ENCODE peak calls at places on chromosomes 11 and 22, in five cellular contexts. H is epithelial cell of esophagus, X is astrocyte, Q is heart left ventricle, B is fibroblast of lung. Y is an unnamed sample.

GRCh38 chr11:95768521-95768920 is 21.1 kb downstream of the FAM76B start:
- DNase-seq in H (no peak), X (no peak), Q (no peak), B (peak; percentile 8), Y (peak; percentile 20)

GRCh38 chr22:37996079-37996478 is 11.7 kb upstream of the SOX10 start:
- DNase-seq in H (no peak), X (no peak), Q (no peak), B (no peak), Y (no peak)

GRCh38 chr11:47578524-47579460 is at the start of the genes KBTBD4 and NDUFS3:
- DNase-seq in H (peak; percentile 92), X (peak; percentile 89), Q (peak; percentile 89), B (peak; percentile 93), Y (peak; percentile 85)

GRCh38 chr11:78417175-78417887 is at the start of gene GAB2:
- DNase-seq in H (peak; percentile 41), X (no peak), Q (peak; percentile 40), B (no peak), Y (no peak)

GRCh38 chr11:67287355-67288197 is 1.5 kb upstream of the ANKRD13D start:
- DNase-seq in H (no peak), X (no peak), Q (no peak), B (no peak), Y (no peak)

GRCh38 chr11:8256271-8257002 is 7.2 kb downstream of the LMO1 start:
- DNase-seq in H (no peak), X (no peak), Q (no peak), B (no peak), Y (no peak)

GRCh38 chr22:20650294-20651207 is 123.4 kb upstream of the SERPIND1 start:
- DNase-seq in H (no peak), X (no peak), Q (no peak), B (no peak), Y (no peak)

GRCh38 chr22:46731246-46732040 is 6.6 kb downstream of the CERK start:
- DNase-seq in H (peak; percentile 28), X (no peak), Q (peak; percentile 68), B (peak; percentile 27), Y (peak; percentile 39)

GRCh38 chr11:73331138-73331916 is 23.3 kb downstream of the ARHGEF17 start:
- DNase-seq in H (no peak), X (no peak), Q (no peak), B (peak; percentile 45), Y (no peak)

GRCh38 chr22:42969348-42969975 is 45.5 kb downstream of the PACSIN2 start:
- DNase-seq in H (no peak), X (peak; percentile 95), Q (no peak), B (peak; percentile 94), Y (peak; percentile 96)

GRCh38 chr11:22539851-22540376 is 85.7 kb downstream of the FANCF start:
- DNase-seq in H (peak; percentile 64), X (peak; percentile 10), Q (no peak), B (peak; percentile 43), Y (peak; percentile 41)

GRCh38 chr11:22389526-22390282 is 51.5 kb downstream of the SLC17A6 start:
- DNase-seq in H (peak; percentile 4), X (no peak), Q (no peak), B (no peak), Y (no peak)

GRCh38 chr11:62954478-62954877 is 30.3 kb downstream of the SLC22A6 start:
- DNase-seq in H (no peak), X (no peak), Q (no peak), B (no peak), Y (no peak)

GRCh38 chr11:98565311-98565710 is 455.4 kb upstream of the CNTN5 start:
- DNase-seq in H (no peak), X (peak; percentile 47), Q (no peak), B (peak; percentile 58), Y (no peak)

GRCh38 chr22:47422736-47423135 is 660.3 kb downstream of the TBC1D22A start:
- DNase-seq in H (no peak), X (no peak), Q (no peak), B (no peak), Y (no peak)

GRCh38 chr11:124769804-124770774 is 8.0 kb upstream of the ESAM start:
- DNase-seq in H (peak; percentile 47), X (peak; percentile 25), Q (no peak), B (peak; percentile 61), Y (peak; percentile 59)

GRCh38 chr11:119337581-119338317 is 2.9 kb downstream of the C1QTNF5 start:
- DNase-seq in H (no peak), X (peak; percentile 67), Q (no peak), B (peak; percentile 82), Y (peak; percentile 47)

GRCh38 chr22:50299724-50300619 is 7.5 kb downstream of the PLXNB2 start:
- DNase-seq in H (no peak), X (no peak), Q (no peak), B (no peak), Y (no peak)

GRCh38 chr11:15967966-15968365 is 388.4 kb downstream of the SOX6 start:
- DNase-seq in H (peak; percentile 75), X (peak; percentile 52), Q (no peak), B (peak; percentile 58), Y (peak; percentile 47)

DNA sequence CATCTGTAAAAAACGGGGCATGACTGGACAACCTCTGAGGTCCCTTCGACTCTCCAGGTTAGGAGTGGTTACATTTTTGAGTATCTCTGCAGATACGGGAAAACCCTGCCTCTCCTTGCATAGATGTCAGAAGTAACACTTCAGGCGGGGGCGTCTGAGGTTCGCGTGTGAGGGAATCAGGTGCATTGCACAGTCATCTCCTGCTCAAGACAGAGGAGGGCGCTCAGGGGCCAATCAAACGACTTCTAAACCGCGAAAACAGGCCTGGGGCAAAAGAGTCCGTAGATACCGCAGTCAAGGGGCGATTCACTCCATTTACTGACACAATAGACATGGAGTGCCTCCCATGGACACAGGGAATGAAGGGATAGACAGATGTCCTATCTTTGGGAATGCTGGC is 31.7 kb downstream of the KIRREL3 start:
- DNase-seq in H (no peak), X (no peak), Q (no peak), B (peak; percentile 11), Y (peak; percentile 9)
- TF ChIP-seq CTCF in H (no peak), X (no peak), Q (no peak), B (no peak), Y (peak; percentile 14)

DNA sequence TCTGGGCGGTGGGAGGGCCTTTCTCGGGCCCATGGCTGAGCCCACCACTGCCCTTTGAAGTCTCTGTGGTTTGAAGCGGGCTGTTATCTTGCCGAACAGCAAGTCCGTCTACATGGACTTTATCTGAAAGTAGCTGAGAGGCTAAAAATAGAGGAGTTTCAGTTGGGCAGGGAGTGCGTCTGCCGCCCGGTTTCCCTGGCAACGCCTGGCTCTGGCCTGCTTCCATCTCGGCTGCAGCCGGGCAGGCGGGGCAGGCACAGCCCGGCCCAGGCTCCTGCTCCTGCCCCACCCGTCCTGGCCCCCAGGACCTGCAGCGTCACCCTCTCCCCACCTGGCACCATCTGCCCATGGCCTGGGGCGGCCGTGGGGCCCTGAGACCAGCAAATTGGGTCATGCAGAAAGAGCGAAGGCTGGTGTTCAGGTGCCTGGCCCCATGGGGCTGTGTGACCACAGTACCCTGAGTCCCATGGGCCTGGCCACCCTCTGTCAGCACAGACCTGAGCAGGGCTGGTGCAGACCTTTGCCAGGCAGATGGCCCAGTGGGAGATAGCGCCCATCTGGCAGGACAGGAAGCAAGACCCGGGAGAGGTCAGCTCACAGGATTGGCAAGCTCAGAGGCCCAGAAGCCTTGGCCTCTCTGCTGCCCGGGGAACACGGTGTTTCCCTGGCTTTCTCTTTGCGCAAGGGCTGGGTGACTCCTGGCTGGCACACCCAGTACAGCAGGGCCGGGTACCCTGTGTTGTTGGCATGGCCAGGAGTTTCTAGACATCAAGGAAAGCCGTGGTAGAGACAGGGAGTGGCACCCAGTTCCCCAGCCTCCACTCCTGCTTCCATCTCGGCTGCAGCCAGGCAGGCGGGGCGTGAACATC is 79.1 kb upstream of the KCNQ1OT1 start:
- DNase-seq in H (peak; percentile 76), X (peak; percentile 65), Q (peak; percentile 80), B (peak; percentile 76), Y (peak; percentile 63)
- H3K4me3 ChIP-seq in H (no peak overlapping the region), X (no peak overlapping the region), Q (no peak overlapping the region), B (no peak overlapping the region), Y (no peak overlapping the region)

GRCh38 chr11:61477734-61478148 is 30.8 kb upstream of the LRRC10B start:
- DNase-seq in H (peak; percentile 19), X (no peak), Q (peak; percentile 62), B (no peak), Y (no peak)
- TF ChIP-seq CTCF in H (peak; percentile 83), X (peak; percentile 63), Q (peak; percentile 89), B (peak; percentile 84), Y (peak; percentile 75)

DNA sequence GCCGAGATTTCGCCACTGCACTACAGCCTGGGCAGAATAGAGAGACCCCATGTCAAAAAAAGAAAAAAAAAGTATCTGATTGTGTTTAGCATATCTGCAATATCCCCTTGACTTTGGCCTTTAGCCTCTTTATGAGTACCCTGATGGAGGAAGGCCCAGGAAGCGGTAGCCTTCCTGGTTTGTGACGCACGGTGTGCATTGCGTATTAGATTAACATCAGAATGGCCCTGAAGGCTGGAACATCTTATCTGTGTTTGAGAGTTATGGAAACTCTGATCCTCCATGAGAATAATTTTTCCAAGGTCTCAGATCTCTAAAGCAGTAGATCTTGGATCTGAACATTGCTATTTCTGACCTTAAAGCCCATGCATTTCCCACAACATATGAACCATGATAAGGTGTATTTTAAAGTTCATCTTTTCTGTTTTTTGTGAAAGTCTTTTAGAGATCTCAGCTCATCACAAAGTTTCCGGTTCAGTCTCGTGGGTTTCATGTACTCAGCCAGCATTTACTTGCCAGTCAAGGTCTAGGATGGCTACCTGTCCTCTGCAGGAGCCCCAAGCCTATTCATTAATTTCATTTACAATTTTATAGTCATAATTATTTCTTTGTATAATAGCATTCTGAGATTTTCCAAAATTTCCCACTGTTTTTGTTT is 663 bp upstream of the FDX1 start:
- DNase-seq in H (no peak), X (no peak), Q (no peak), B (no peak), Y (no peak)
- H3K4me3 ChIP-seq in H (peak overlapping the region; percentile 94), X (peak overlapping the region; percentile 92), Q (peak overlapping the region; percentile 73), B (peak overlapping the region; percentile 99), Y (peak overlapping the region; percentile 71)

GRCh38 chr11:61532136-61533038 is 23.8 kb downstream of the LRRC10B start:
- DNase-seq in H (peak; percentile 58), X (no peak), Q (no peak), B (no peak), Y (no peak)
- TF ChIP-seq CTCF in H (peak; percentile 95), X (peak; percentile 59), Q (peak; percentile 63), B (peak; percentile 74), Y (peak; percentile 84)

DNA sequence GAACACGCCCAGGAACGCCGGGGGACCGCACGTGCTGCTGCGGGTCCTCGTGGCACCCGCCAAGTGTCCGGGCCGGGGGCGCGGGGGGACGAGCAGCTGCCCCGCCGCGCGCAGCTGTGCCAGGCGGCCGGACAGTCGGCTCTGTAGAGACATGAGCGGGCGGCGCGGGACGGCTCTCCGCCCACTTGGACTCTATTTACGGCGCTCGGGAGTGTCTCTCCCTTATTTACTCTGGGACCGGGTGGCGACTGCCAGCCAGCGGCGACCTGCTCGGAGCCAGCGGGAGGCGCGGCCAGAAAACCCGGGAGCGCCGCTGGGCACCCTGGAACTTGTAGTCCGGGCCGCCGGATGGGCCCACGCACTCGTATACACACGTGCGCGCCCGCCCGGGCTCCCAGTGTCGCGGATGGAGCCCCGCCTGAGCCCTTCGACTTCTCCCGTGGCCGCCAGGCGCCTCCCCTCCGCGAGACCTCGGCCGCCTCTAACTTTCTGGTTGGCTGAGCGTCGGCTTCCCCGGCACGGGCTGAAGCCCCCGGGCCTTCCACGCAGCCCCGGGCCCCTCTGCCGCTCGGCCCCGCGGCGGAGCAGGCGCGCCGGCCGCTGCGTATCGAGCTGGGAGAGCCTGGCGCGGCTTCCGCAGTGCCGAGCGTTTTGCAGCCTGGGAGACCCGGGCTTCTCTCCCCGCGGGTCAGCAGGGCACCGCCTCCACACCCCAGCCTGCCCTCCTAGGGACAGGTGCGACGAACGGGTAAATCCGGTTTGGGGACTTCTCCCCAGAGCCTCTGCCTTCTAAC is at the start of gene MACROD1:
- DNase-seq in H (peak; percentile 93), X (peak; percentile 44), Q (peak; percentile 87), B (peak; percentile 67), Y (peak; percentile 76)
- H3K4me3 ChIP-seq in H (peak within 1 kb of the TSS; percentile 56), X (peak within 1 kb of the TSS; percentile 67), Q (peak within 1 kb of the TSS; percentile 82), B (peak within 1 kb of the TSS; percentile 72), Y (peak within 1 kb of the TSS; percentile 66)